ENCODE peak calls at places on chromosomes 12 and 14, in eight cellular contexts. One of them, this sample, is unnamed.

GRCh38 chr12:44842669-44843068 is 33.4 kb downstream of the NELL2 start:
- DNase-seq in foreskin keratinocyte: no peak
- DNase-seq in KG1: no peak
- DNase-seq in islet precursor cell: no peak
- DNase-seq in NCI-H526 treated with DMSO at 0.1 percent for 48 hours: no peak
- DNase-seq in H4: no peak
- DNase-seq in memory B cell: no peak
- DNase-seq in H9: no peak
- DNase-seq in this sample: no peak

GRCh38 chr14:39827901-39828655 is 395.8 kb upstream of the FBXO33 start:
- DNase-seq in foreskin keratinocyte: no peak
- DNase-seq in KG1: no peak
- DNase-seq in islet precursor cell: no peak
- DNase-seq in NCI-H526 treated with DMSO at 0.1 percent for 48 hours: no peak
- DNase-seq in H4: no peak
- DNase-seq in memory B cell: no peak
- DNase-seq in H9: no peak
- DNase-seq in this sample: no peak

GRCh38 chr12:49671051-49671765 is 36.0 kb downstream of the FMNL3 start:
- DNase-seq in foreskin keratinocyte: no peak
- DNase-seq in KG1: peak
- DNase-seq in islet precursor cell: no peak
- DNase-seq in NCI-H526 treated with DMSO at 0.1 percent for 48 hours: no peak
- DNase-seq in H4: no peak
- DNase-seq in memory B cell: peak
- DNase-seq in H9: no peak
- DNase-seq in this sample: no peak

GRCh38 chr12:72273851-72274284 is 1.7 kb downstream of the TRHDE start:
- DNase-seq in foreskin keratinocyte: peak
- DNase-seq in KG1: no peak
- DNase-seq in islet precursor cell: no peak
- DNase-seq in NCI-H526 treated with DMSO at 0.1 percent for 48 hours: no peak
- DNase-seq in H4: no peak
- DNase-seq in memory B cell: no peak
- DNase-seq in H9: peak
- DNase-seq in this sample: no peak

GRCh38 chr12:4027412-4027811 is 154.2 kb upstream of the PARP11 start:
- DNase-seq in foreskin keratinocyte: no peak
- DNase-seq in KG1: no peak
- DNase-seq in islet precursor cell: peak
- DNase-seq in NCI-H526 treated with DMSO at 0.1 percent for 48 hours: no peak
- DNase-seq in H4: peak
- DNase-seq in memory B cell: no peak
- DNase-seq in H9: no peak
- DNase-seq in this sample: no peak

GRCh38 chr12:50581226-50582184 is 76.7 kb downstream of the DIP2B start:
- DNase-seq in foreskin keratinocyte: peak
- DNase-seq in KG1: no peak
- DNase-seq in islet precursor cell: peak
- DNase-seq in NCI-H526 treated with DMSO at 0.1 percent for 48 hours: no peak
- DNase-seq in H4: no peak
- DNase-seq in memory B cell: no peak
- DNase-seq in H9: no peak
- DNase-seq in this sample: no peak

GRCh38 chr14:104296388-104297312 is 158.3 kb downstream of the KIF26A start:
- DNase-seq in foreskin keratinocyte: no peak
- DNase-seq in KG1: no peak
- DNase-seq in islet precursor cell: peak
- DNase-seq in NCI-H526 treated with DMSO at 0.1 percent for 48 hours: no peak
- DNase-seq in H4: no peak
- DNase-seq in memory B cell: no peak
- DNase-seq in H9: peak
- DNase-seq in this sample: no peak

GRCh38 chr14:70707138-70708038 is 65.7 kb downstream of the TTC9 start:
- DNase-seq in foreskin keratinocyte: peak
- DNase-seq in KG1: no peak
- DNase-seq in islet precursor cell: peak
- DNase-seq in NCI-H526 treated with DMSO at 0.1 percent for 48 hours: no peak
- DNase-seq in H4: peak
- DNase-seq in memory B cell: no peak
- DNase-seq in H9: peak
- DNase-seq in this sample: no peak

GRCh38 chr12:112381421-112381897 is 772 bp downstream of the HECTD4 start:
- DNase-seq in foreskin keratinocyte: no peak
- DNase-seq in KG1: peak
- DNase-seq in islet precursor cell: peak
- DNase-seq in NCI-H526 treated with DMSO at 0.1 percent for 48 hours: peak
- DNase-seq in H4: no peak
- DNase-seq in memory B cell: peak
- DNase-seq in H9: peak
- DNase-seq in this sample: no peak

GRCh38 chr12:120861074-120861795 is 42.9 kb downstream of the SPPL3 start:
- DNase-seq in foreskin keratinocyte: no peak
- DNase-seq in KG1: no peak
- DNase-seq in islet precursor cell: no peak
- DNase-seq in NCI-H526 treated with DMSO at 0.1 percent for 48 hours: no peak
- DNase-seq in H4: no peak
- DNase-seq in memory B cell: no peak
- DNase-seq in H9: no peak
- DNase-seq in this sample: no peak

GRCh38 chr12:123057505-123058265 is 77.2 kb downstream of the ARL6IP4 start:
- DNase-seq in foreskin keratinocyte: no peak
- DNase-seq in KG1: no peak
- DNase-seq in islet precursor cell: no peak
- DNase-seq in NCI-H526 treated with DMSO at 0.1 percent for 48 hours: no peak
- DNase-seq in H4: peak
- DNase-seq in memory B cell: no peak
- DNase-seq in H9: no peak
- DNase-seq in this sample: no peak

GRCh38 chr12:63382930-63383329 is 231.9 kb upstream of the AVPR1A start:
- DNase-seq in foreskin keratinocyte: no peak
- DNase-seq in KG1: no peak
- DNase-seq in islet precursor cell: no peak
- DNase-seq in NCI-H526 treated with DMSO at 0.1 percent for 48 hours: no peak
- DNase-seq in H4: no peak
- DNase-seq in memory B cell: no peak
- DNase-seq in H9: no peak
- DNase-seq in this sample: no peak

GRCh38 chr14:58191763-58192596 is 8.0 kb upstream of the ACTR10 start:
- DNase-seq in foreskin keratinocyte: no peak
- DNase-seq in KG1: no peak
- DNase-seq in islet precursor cell: no peak
- DNase-seq in NCI-H526 treated with DMSO at 0.1 percent for 48 hours: no peak
- DNase-seq in H4: no peak
- DNase-seq in memory B cell: no peak
- DNase-seq in H9: no peak
- DNase-seq in this sample: no peak

GRCh38 chr12:109085590-109085989 is 7.7 kb downstream of the ALKBH2 start:
- DNase-seq in foreskin keratinocyte: no peak
- DNase-seq in KG1: no peak
- DNase-seq in islet precursor cell: peak
- DNase-seq in NCI-H526 treated with DMSO at 0.1 percent for 48 hours: no peak
- DNase-seq in H4: no peak
- DNase-seq in memory B cell: no peak
- DNase-seq in H9: no peak
- DNase-seq in this sample: no peak

GRCh38 chr12:13780453-13780852 is 200.9 kb downstream of the GRIN2B start:
- DNase-seq in foreskin keratinocyte: no peak
- DNase-seq in KG1: no peak
- DNase-seq in islet precursor cell: no peak
- DNase-seq in NCI-H526 treated with DMSO at 0.1 percent for 48 hours: no peak
- DNase-seq in H4: no peak
- DNase-seq in memory B cell: no peak
- DNase-seq in H9: no peak
- DNase-seq in this sample: no peak

GRCh38 chr12:113232787-113233585 is 11.7 kb downstream of the TPCN1 start:
- DNase-seq in foreskin keratinocyte: no peak
- DNase-seq in KG1: no peak
- DNase-seq in islet precursor cell: peak
- DNase-seq in NCI-H526 treated with DMSO at 0.1 percent for 48 hours: no peak
- DNase-seq in H4: peak
- DNase-seq in memory B cell: peak
- DNase-seq in H9: peak
- DNase-seq in this sample: no peak

GRCh38 chr14:32896979-32897723 is 41.5 kb upstream of the NPAS3 start:
- DNase-seq in foreskin keratinocyte: no peak
- DNase-seq in KG1: no peak
- DNase-seq in islet precursor cell: no peak
- DNase-seq in NCI-H526 treated with DMSO at 0.1 percent for 48 hours: no peak
- DNase-seq in H4: peak
- DNase-seq in memory B cell: no peak
- DNase-seq in H9: no peak
- DNase-seq in this sample: no peak

GRCh38 chr12:89470741-89471504 is 53.7 kb downstream of the GALNT4 start:
- DNase-seq in foreskin keratinocyte: no peak
- DNase-seq in KG1: no peak
- DNase-seq in islet precursor cell: no peak
- DNase-seq in NCI-H526 treated with DMSO at 0.1 percent for 48 hours: no peak
- DNase-seq in H4: peak
- DNase-seq in memory B cell: peak
- DNase-seq in H9: no peak
- DNase-seq in this sample: peak

GRCh38 chr12:53051058-53051880 is 1.4 kb downstream of the TNS2 start:
- DNase-seq in foreskin keratinocyte: no peak
- DNase-seq in KG1: no peak
- DNase-seq in islet precursor cell: peak
- DNase-seq in NCI-H526 treated with DMSO at 0.1 percent for 48 hours: no peak
- DNase-seq in H4: no peak
- DNase-seq in memory B cell: no peak
- DNase-seq in H9: no peak
- DNase-seq in this sample: no peak

GRCh38 chr12:113467514-113468364 is 3.9 kb downstream of the LHX5 start:
- DNase-seq in foreskin keratinocyte: peak
- DNase-seq in KG1: no peak
- DNase-seq in islet precursor cell: peak
- DNase-seq in NCI-H526 treated with DMSO at 0.1 percent for 48 hours: no peak
- DNase-seq in H4: no peak
- DNase-seq in memory B cell: no peak
- DNase-seq in H9: peak
- DNase-seq in this sample: no peak

GRCh38 chr12:28872654-28873268 is 276.3 kb upstream of the FAR2 start:
- DNase-seq in foreskin keratinocyte: peak
- DNase-seq in KG1: no peak
- DNase-seq in islet precursor cell: peak
- DNase-seq in NCI-H526 treated with DMSO at 0.1 percent for 48 hours: peak
- DNase-seq in H4: peak
- DNase-seq in memory B cell: no peak
- DNase-seq in H9: peak
- DNase-seq in this sample: peak

GRCh38 chr12:5480953-5481300 is 49.0 kb downstream of the NTF3 start:
- DNase-seq in foreskin keratinocyte: no peak
- DNase-seq in KG1: no peak
- DNase-seq in islet precursor cell: no peak
- DNase-seq in NCI-H526 treated with DMSO at 0.1 percent for 48 hours: peak
- DNase-seq in H4: no peak
- DNase-seq in memory B cell: no peak
- DNase-seq in H9: peak
- DNase-seq in this sample: no peak

GRCh38 chr12:46449161-46449715 is 76.7 kb upstream of the SLC38A2 start:
- DNase-seq in foreskin keratinocyte: no peak
- DNase-seq in KG1: no peak
- DNase-seq in islet precursor cell: no peak
- DNase-seq in NCI-H526 treated with DMSO at 0.1 percent for 48 hours: no peak
- DNase-seq in H4: no peak
- DNase-seq in memory B cell: no peak
- DNase-seq in H9: no peak
- DNase-seq in this sample: no peak

GRCh38 chr14:99995700-99996356 is 69.4 kb upstream of the EVL start:
- DNase-seq in foreskin keratinocyte: peak
- DNase-seq in KG1: peak
- DNase-seq in islet precursor cell: peak
- DNase-seq in NCI-H526 treated with DMSO at 0.1 percent for 48 hours: no peak
- DNase-seq in H4: peak
- DNase-seq in memory B cell: peak
- DNase-seq in H9: peak
- DNase-seq in this sample: peak

GRCh38 chr12:27245039-27245438 is 953 bp downstream of the STK38L start:
- DNase-seq in foreskin keratinocyte: no peak
- DNase-seq in KG1: no peak
- DNase-seq in islet precursor cell: no peak
- DNase-seq in NCI-H526 treated with DMSO at 0.1 percent for 48 hours: no peak
- DNase-seq in H4: no peak
- DNase-seq in memory B cell: no peak
- DNase-seq in H9: no peak
- DNase-seq in this sample: no peak

GRCh38 chr14:77542349-77543239 is 44.0 kb upstream of the ISM2 start:
- DNase-seq in foreskin keratinocyte: no peak
- DNase-seq in KG1: no peak
- DNase-seq in islet precursor cell: peak
- DNase-seq in NCI-H526 treated with DMSO at 0.1 percent for 48 hours: no peak
- DNase-seq in H4: peak
- DNase-seq in memory B cell: no peak
- DNase-seq in H9: no peak
- DNase-seq in this sample: no peak

GRCh38 chr14:33569844-33570716 is 380.8 kb downstream of the EGLN3 start:
- DNase-seq in foreskin keratinocyte: peak
- DNase-seq in KG1: no peak
- DNase-seq in islet precursor cell: no peak
- DNase-seq in NCI-H526 treated with DMSO at 0.1 percent for 48 hours: peak
- DNase-seq in H4: no peak
- DNase-seq in memory B cell: no peak
- DNase-seq in H9: no peak
- DNase-seq in this sample: no peak

GRCh38 chr14:61610900-61611299 is 84.4 kb upstream of the HIF1A start:
- DNase-seq in foreskin keratinocyte: no peak
- DNase-seq in KG1: no peak
- DNase-seq in islet precursor cell: no peak
- DNase-seq in NCI-H526 treated with DMSO at 0.1 percent for 48 hours: no peak
- DNase-seq in H4: no peak
- DNase-seq in memory B cell: no peak
- DNase-seq in H9: no peak
- DNase-seq in this sample: no peak

GRCh38 chr12:55663391-55663790 is 26.7 kb downstream of the OR10P1 start:
- DNase-seq in foreskin keratinocyte: no peak
- DNase-seq in KG1: no peak
- DNase-seq in islet precursor cell: no peak
- DNase-seq in NCI-H526 treated with DMSO at 0.1 percent for 48 hours: no peak
- DNase-seq in H4: no peak
- DNase-seq in memory B cell: no peak
- DNase-seq in H9: no peak
- DNase-seq in this sample: no peak

GRCh38 chr12:4824415-4824814 is 85.3 kb upstream of the KCNA1 start:
- DNase-seq in foreskin keratinocyte: peak
- DNase-seq in KG1: no peak
- DNase-seq in islet precursor cell: peak
- DNase-seq in NCI-H526 treated with DMSO at 0.1 percent for 48 hours: no peak
- DNase-seq in H4: peak
- DNase-seq in memory B cell: no peak
- DNase-seq in H9: no peak
- DNase-seq in this sample: no peak

This sample was measured in CMK.